ENCODE peak calls at places on chromosomes 2 and 18, in nine cellular contexts. X is adrenal gland, A is HepG2, O is A549, C is breast epithelium, R is stomach, I is sigmoid colon, U is tibial nerve, M is endothelial cell of umbilical vein. H is an unnamed sample.

GRCh38 chr2:150141241-150142001 is 346.0 kb downstream of the RND3 start:
- DNase-seq in X (no peak), A (no peak), O (no peak), C (no peak), R (no peak), I (no peak), U (no peak), M (peak), H (no peak)

GRCh38 chr2:166230024-166230723 is 102.4 kb upstream of the SCN1A start:
- DNase-seq in X (no peak), A (peak), O (no peak), C (no peak), R (no peak), I (no peak), U (no peak), M (peak), H (no peak)

GRCh38 chr2:108944601-108945241 is 44.3 kb downstream of the EDAR start:
- DNase-seq in X (no peak), A (peak), O (no peak), C (no peak), R (no peak), I (no peak), U (no peak), M (no peak), H (no peak)

GRCh38 chr18:62341423-62341920 is 16.4 kb downstream of the TNFRSF11A start:
- DNase-seq in X (no peak), A (no peak), O (no peak), C (no peak), R (peak), I (no peak), U (no peak), M (peak), H (no peak)

GRCh38 chr2:23239374-23239773 is 145.6 kb upstream of the KLHL29 start:
- DNase-seq in X (no peak), A (no peak), O (no peak), C (no peak), R (no peak), I (no peak), U (no peak), M (no peak), H (no peak)

GRCh38 chr2:113842919-113843736 is 46.8 kb upstream of the ACTR3 start:
- DNase-seq in X (peak), A (no peak), O (no peak), C (no peak), R (no peak), I (no peak), U (no peak), M (no peak), H (no peak)

GRCh38 chr2:48527211-48527880 is 2.6 kb upstream of the STON1 start:
- DNase-seq in X (no peak), A (no peak), O (no peak), C (no peak), R (no peak), I (no peak), U (no peak), M (no peak), H (no peak)

GRCh38 chr2:7209776-7210555 is 292.8 kb downstream of the RNF144A start:
- DNase-seq in X (no peak), A (no peak), O (no peak), C (no peak), R (no peak), I (no peak), U (no peak), M (no peak), H (no peak)

GRCh38 chr2:180040146-180040925 is 33.2 kb upstream of the CWC22 start:
- DNase-seq in X (no peak), A (no peak), O (no peak), C (no peak), R (no peak), I (no peak), U (no peak), M (no peak), H (no peak)

GRCh38 chr2:235614176-235614860 is 120.5 kb downstream of the AGAP1 start:
- DNase-seq in X (no peak), A (no peak), O (no peak), C (no peak), R (no peak), I (no peak), U (no peak), M (no peak), H (no peak)

GRCh38 chr2:27085670-27086089 is 892 bp upstream of the KHK start:
- DNase-seq in X (peak), A (no peak), O (peak), C (peak), R (peak), I (peak), U (peak), M (peak), H (peak)

GRCh38 chr2:181348091-181348837 is 108.9 kb upstream of the ITGA4 start:
- DNase-seq in X (no peak), A (no peak), O (no peak), C (no peak), R (no peak), I (no peak), U (no peak), M (no peak), H (no peak)

GRCh38 chr18:37570336-37570930 is 4.8 kb upstream of the CELF4 start:
- DNase-seq in X (no peak), A (no peak), O (no peak), C (no peak), R (no peak), I (no peak), U (no peak), M (no peak), H (no peak)

GRCh38 chr18:48825101-48825745 is 125.5 kb downstream of the SMAD7 start:
- DNase-seq in X (peak), A (no peak), O (no peak), C (no peak), R (peak), I (peak), U (no peak), M (peak), H (peak)

GRCh38 chr2:124264496-124265160 is 239.5 kb downstream of the CNTNAP5 start:
- DNase-seq in X (no peak), A (no peak), O (no peak), C (no peak), R (no peak), I (no peak), U (no peak), M (no peak), H (no peak)

GRCh38 chr2:16861154-16861929 is 195.7 kb upstream of the CYRIA start:
- DNase-seq in X (no peak), A (no peak), O (no peak), C (no peak), R (no peak), I (no peak), U (no peak), M (no peak), H (no peak)

GRCh38 chr2:148721991-148722777 is 77.6 kb downstream of the EPC2 start:
- DNase-seq in X (no peak), A (no peak), O (no peak), C (no peak), R (no peak), I (no peak), U (no peak), M (no peak), H (no peak)
- TF ChIP-seq POLR2A in X (no peak), A (no peak), O (no peak), C (no peak), R (no peak), I (no peak), U (no peak), M (no peak), H (no peak)

DNA sequence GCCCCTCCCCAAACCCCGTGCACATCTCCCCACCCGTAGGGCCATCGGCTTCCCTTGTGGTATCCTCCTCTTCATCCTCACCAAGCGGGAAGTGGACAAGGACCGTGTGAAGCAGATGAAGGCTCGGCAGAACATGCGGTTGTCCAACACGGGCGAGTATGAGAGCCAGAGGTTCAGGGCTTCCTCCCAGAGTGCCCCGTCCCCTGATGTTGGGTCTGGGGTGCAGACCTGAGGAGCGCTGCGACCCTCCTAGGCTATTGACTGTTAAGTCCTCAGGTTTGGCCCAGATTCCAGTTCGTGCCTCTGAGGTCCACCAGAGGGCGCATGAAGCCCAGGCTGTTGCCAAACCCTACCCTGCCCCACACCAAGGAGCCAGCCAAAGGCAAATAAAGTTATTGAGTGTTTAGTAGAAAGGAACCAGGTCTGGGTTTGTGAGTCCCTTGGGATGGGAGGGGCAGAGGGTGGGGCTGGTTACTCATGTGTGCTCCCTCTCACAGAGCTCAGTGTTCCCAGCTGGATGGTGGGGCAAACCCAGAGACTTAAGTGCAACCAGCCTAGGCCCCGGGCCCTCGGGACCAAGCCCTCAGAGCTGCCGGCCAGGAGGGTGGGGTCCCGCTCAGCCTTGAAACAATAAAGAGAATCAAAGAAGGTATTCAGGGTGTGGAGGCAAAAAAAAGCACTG is 2.4 kb downstream of the PNKD start:
- DNase-seq in X (peak), A (peak), O (peak), C (peak), R (peak), I (peak), U (peak), M (peak), H (peak)
- TF ChIP-seq POLR2A in X (no peak), A (peak), O (no peak), C (no peak), R (no peak), I (no peak), U (no peak), M (peak), H (peak)

GRCh38 chr18:3248062-3248669 is 565 bp downstream of the MYL12A start:
- DNase-seq in X (peak), A (no peak), O (no peak), C (no peak), R (no peak), I (peak), U (no peak), M (peak), H (peak)

GRCh38 chr18:3247243-3248061 is at the start of gene MYL12A:
- DNase-seq in X (peak), A (peak), O (peak), C (peak), R (peak), I (peak), U (peak), M (peak), H (peak)

GRCh38 chr18:3245185-3245564 is 2.4 kb upstream of the MYL12A start:
- DNase-seq in X (no peak), A (no peak), O (no peak), C (no peak), R (no peak), I (no peak), U (no peak), M (no peak), H (no peak)

GRCh38 chr18:3246636-3247242 is 862 bp upstream of the MYL12A start:
- DNase-seq in X (peak), A (no peak), O (no peak), C (no peak), R (no peak), I (peak), U (no peak), M (no peak), H (peak)

DNA sequence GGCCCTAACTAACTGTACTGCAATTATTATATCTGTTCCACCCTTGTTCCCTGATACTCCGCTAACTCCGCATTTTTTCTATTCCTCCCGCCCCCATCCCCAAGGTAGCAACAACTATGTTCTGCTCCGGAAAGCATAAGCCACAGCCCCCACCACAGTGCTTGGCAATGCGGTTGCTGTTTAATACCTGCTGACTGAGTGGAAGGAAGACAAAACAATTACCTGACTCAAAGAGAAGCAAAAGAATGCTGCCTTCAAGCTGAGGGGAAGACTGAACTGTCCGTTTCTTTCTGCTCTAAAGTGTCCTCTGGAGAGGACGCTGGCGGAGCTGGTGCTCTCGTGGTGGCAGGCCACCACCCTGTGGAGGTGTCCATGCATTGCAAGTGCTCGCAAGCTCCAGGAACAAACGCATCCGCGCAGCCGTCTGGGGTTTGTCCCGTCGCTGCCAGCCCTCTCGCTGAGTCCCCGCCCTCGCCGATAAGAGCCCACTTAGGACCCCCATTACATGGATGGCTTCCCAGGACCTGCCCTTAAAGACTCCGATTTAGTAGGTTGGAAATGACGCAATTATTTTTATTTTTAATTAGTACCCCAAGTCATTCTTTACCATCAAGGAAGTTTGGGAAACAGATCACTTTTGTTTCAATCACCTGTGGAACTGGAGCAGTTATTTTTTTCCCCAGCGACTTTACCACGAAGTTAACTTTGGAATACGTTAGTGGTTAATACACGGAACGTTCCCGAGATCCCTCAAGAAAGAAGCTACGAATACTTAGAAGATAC is 1.6 kb upstream of the MYL12A start:
- DNase-seq in X (peak), A (peak), O (peak), C (peak), R (peak), I (peak), U (peak), M (peak), H (peak)
- TF ChIP-seq POLR2A in X (peak), A (no peak), O (no peak), C (peak), R (no peak), I (no peak), U (no peak), M (no peak), H (peak)

GRCh38 chr2:42359894-42360483 is 1.0 kb downstream of the COX7A2L start:
- DNase-seq in X (no peak), A (no peak), O (no peak), C (no peak), R (no peak), I (no peak), U (no peak), M (peak), H (no peak)
- TF ChIP-seq POLR2A in X (peak), A (peak), O (no peak), C (no peak), R (no peak), I (no peak), U (no peak), M (no peak), H (no peak)

H was measured in ovary.